ENCODE peak calls at places on chromosomes 16 and 17, in four cellular contexts. Q is Peyer's patch, F is uterus, D is keratinocyte. A is an unnamed sample. For H3K4me1, the result is how much of the 10 kb centered on the place peaks cover.

GRCh38 chr17:58643147-58643546 is 48.7 kb downstream of the TEX14 start:
- DNase-seq in D (no peak), Q (no peak), F (no peak), A (no peak)

GRCh38 chr16:82197540-82198240 is 27.7 kb upstream of the MPHOSPH6 start:
- DNase-seq in D (peak), F (peak), Q (no peak), A (no peak)

GRCh38 chr17:6779411-6779810 is 3.4 kb downstream of the FBXO39 start:
- DNase-seq in Q (no peak), D (no peak), F (no peak), A (no peak)

GRCh38 chr16:49382916-49383315 is 9.3 kb downstream of the C16orf78 start:
- DNase-seq in D (no peak), F (no peak), Q (no peak), A (peak)

GRCh38 chr17:286571-286970 is 66.0 kb downstream of the RPH3AL start:
- DNase-seq in Q (no peak), D (no peak), F (no peak), A (no peak)

GRCh38 chr16:49532243-49532870 is 158.8 kb downstream of the C16orf78 start:
- DNase-seq in Q (no peak), D (no peak), F (no peak), A (no peak)

GRCh38 chr17:69213059-69213813 is 15.4 kb downstream of the ABCA10 start:
- DNase-seq in Q (no peak), F (no peak), D (no peak), A (no peak)

GRCh38 chr16:81473561-81473960 is 29.0 kb downstream of the CMIP start:
- DNase-seq in F (no peak), Q (no peak), D (no peak), A (no peak)

GRCh38 chr17:77327181-77327565 is 186.4 kb downstream of the SEC14L1 start:
- DNase-seq in Q (peak), D (no peak), F (no peak), A (no peak)

GRCh38 chr17:59842901-59843652 is 49.7 kb downstream of the TUBD1 start:
- DNase-seq in Q (peak), D (peak), F (no peak), A (peak)

GRCh38 chr17:46003907-46004748 is 5.1 kb downstream of the STH start:
- DNase-seq in Q (peak), D (no peak), F (no peak), A (no peak)

GRCh38 chr17:7822126-7822525 is 11.9 kb upstream of the KDM6B start:
- DNase-seq in F (no peak), D (no peak), Q (no peak), A (no peak)

GRCh38 chr16:78303946-78304345 is 204.5 kb downstream of the WWOX start:
- DNase-seq in F (peak), Q (no peak), D (no peak), A (no peak)

GRCh38 chr16:84446596-84447392 is 57.7 kb downstream of the MEAK7 start:
- DNase-seq in D (no peak), F (no peak), Q (peak), A (no peak)

GRCh38 chr16:87679593-87680271 is 77.4 kb downstream of the JPH3 start:
- DNase-seq in Q (no peak), F (no peak), D (no peak), A (no peak)

GRCh38 chr17:1905190-1905919 is 75.5 kb downstream of the RPA1 start:
- DNase-seq in Q (no peak), F (no peak), D (no peak), A (no peak)

GRCh38 chr16:23514381-23515152 is 4.3 kb upstream of the GGA2 start:
- DNase-seq in F (no peak), D (no peak), Q (no peak), A (no peak)
- H3K4me1 ChIP-seq in F (under half), D (under half), Q (under half), A (under half)

DNA sequence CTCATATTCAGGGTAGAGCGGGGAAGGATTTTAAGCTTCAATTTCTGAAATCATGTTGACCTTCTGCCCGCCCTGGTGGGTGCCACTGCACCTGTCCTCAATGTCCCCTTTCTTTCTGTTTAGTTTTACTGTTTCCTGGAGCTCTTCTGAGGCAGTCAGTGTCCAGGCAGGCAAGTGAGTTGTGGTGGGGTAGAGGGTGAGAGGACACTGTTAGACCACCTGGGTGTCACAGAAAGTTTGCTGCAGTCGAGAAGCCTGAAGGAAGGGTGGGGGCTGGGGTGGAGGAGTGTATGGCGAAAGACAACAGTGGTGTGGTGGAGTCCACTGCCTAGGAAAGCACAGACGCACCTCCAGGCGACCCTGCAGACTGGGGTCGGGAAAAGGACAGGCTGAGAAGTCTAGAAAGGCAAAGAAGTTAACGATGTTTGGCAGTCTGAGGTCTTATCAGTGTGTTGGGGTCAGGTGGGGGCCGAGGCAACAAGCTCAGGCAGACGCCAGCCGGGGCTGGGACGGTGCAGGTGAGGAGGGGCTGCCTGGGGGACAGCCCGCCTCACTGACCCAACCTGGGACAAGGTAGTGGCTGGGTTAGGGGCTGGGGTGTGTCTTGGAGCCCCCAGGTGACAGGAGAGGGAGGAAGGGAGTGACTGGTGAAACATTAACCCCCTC is 23.3 kb upstream of the HOXB13 start:
- DNase-seq in F (no peak), Q (no peak), D (no peak), A (no peak)
- H3K4me1 ChIP-seq in F (under half), Q (under half), D (under half), A (under half)

GRCh38 chr16:15790458-15790857 is 66.4 kb downstream of the MYH11 start:
- DNase-seq in F (no peak), D (no peak), Q (no peak), A (no peak)
- H3K4me1 ChIP-seq in F (under half), D (under half), Q (under half), A (under half)

GRCh38 chr16:20904507-20905079 is 4.0 kb downstream of the LYRM1 start:
- DNase-seq in D (peak), F (no peak), Q (no peak), A (peak)
- H3K4me1 ChIP-seq in D (half or more), F (under half), Q (under half), A (half or more)

A was measured in HCT116.